ENCODE peak calls at places on chromosomes 13 and 19, in six cellular contexts. F is GM23338, M is stomach, P is breast epithelium, O is Panc1, H is suprapubic skin. U is an unnamed sample. For H3K4me1, the result is how much of the 10 kb centered on the place peaks cover.

GRCh38 chr19:7098096-7098495 is 28.6 kb downstream of the ZNF557 start:
- DNase-seq in F (no peak), M (no peak), P (no peak), O (no peak), H (no peak), U (no peak)

GRCh38 chr13:112954488-112955270 is 14.3 kb upstream of the MCF2L start:
- DNase-seq in F (no peak), M (peak), P (no peak), O (no peak), H (peak), U (peak)

GRCh38 chr13:67048084-67048792 is 181.9 kb downstream of the PCDH9 start:
- DNase-seq in F (no peak), M (no peak), P (no peak), O (no peak), H (no peak), U (no peak)

GRCh38 chr13:20882206-20882605 is 20.3 kb downstream of the XPO4 start:
- DNase-seq in F (peak), M (no peak), P (no peak), O (no peak), H (no peak), U (no peak)

GRCh38 chr13:39259371-39259770 is 221.1 kb downstream of the NHLRC3 start:
- DNase-seq in F (no peak), M (no peak), P (no peak), O (no peak), H (no peak), U (no peak)

GRCh38 chr19:33740811-33741396 is 55.8 kb upstream of the KCTD15 start:
- DNase-seq in F (peak), M (no peak), P (no peak), O (no peak), H (no peak), U (no peak)

GRCh38 chr13:67438465-67438864 is 208.3 kb upstream of the PCDH9 start:
- DNase-seq in F (peak), M (no peak), P (no peak), O (no peak), H (no peak), U (no peak)

GRCh38 chr13:75544681-75545333 is 4.8 kb upstream of the UCHL3 start:
- DNase-seq in F (no peak), M (no peak), P (no peak), O (no peak), H (no peak), U (no peak)

GRCh38 chr13:31514932-31515331 is 224.4 kb upstream of the RXFP2 start:
- DNase-seq in F (no peak), M (no peak), P (no peak), O (no peak), H (no peak), U (no peak)

GRCh38 chr19:1121395-1121794 is 17.6 kb downstream of the GPX4 start:
- DNase-seq in F (no peak), M (no peak), P (no peak), O (no peak), H (no peak), U (peak)

GRCh38 chr13:32911506-32911905 is 104.7 kb upstream of the KL start:
- DNase-seq in F (peak), M (no peak), P (no peak), O (no peak), H (no peak), U (no peak)

GRCh38 chr13:111503905-111504695 is 183.7 kb downstream of the TEX29 start:
- DNase-seq in F (no peak), M (peak), P (peak), O (no peak), H (peak), U (no peak)

GRCh38 chr19:54299126-54299498 is 13.9 kb downstream of the LILRA5 start:
- DNase-seq in F (no peak), M (no peak), P (no peak), O (no peak), H (peak), U (peak)

GRCh38 chr13:67061750-67062149 is 168.4 kb downstream of the PCDH9 start:
- DNase-seq in F (no peak), M (no peak), P (no peak), O (no peak), H (no peak), U (no peak)

DNA sequence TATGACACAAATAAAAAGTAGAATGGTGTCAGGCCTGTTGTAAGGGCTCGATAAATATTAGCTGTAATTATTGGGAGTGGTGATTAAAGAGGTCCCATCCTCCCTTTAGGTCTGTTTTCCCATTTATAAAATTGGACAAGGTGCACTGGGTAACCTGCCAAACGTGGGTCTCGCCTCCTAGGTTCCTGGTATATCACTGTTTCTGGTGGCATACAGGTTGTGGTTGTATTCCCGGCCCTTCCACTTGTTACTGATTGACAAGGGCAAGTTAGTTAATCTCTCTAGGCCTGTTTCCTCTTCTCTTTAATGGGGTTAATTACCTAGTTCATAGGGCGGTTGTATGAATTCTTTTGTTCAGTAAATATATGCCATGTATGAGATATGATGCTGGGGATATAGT is 1.5 kb downstream of the PPP2R1A start:
- DNase-seq in F (no peak), M (no peak), P (no peak), O (no peak), H (no peak), U (no peak)
- H3K4me1 ChIP-seq in F (under half), M (half or more), P (under half), O (under half), H (half or more), U (under half)

DNA sequence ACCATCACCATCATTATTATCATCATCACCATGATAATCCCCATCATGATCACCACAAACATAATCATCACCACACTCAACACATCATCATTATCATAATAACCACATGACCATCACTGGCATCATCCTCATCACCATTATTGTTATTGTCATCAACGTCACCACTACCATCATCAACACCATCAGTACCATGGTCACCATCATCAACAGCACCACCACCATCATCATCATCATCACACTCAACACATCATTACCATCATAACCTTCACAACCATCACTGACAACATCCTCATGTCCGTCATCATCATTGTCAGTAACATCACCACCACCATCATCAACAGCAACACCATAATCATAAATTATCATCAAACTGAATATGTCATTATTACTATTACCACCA is 73.2 kb downstream of the MBD3L1 start:
- DNase-seq in F (no peak), M (no peak), P (no peak), O (no peak), H (no peak), U (no peak)
- TF ChIP-seq POLR2AphosphoS5 in F (no peak), M (no peak), P (no peak), O (no peak), H (no peak), U (no peak)

GRCh38 chr19:17108453-17108784 is 32.8 kb downstream of the MYO9B start:
- DNase-seq in F (no peak), M (no peak), P (no peak), O (no peak), H (no peak), U (no peak)

GRCh38 chr19:17109962-17110598 is 34.5 kb downstream of the MYO9B start:
- DNase-seq in F (no peak), M (peak), P (no peak), O (no peak), H (no peak), U (peak)

GRCh38 chr19:17109300-17109699 is 33.7 kb downstream of the MYO9B start:
- DNase-seq in F (no peak), M (no peak), P (no peak), O (no peak), H (no peak), U (no peak)

GRCh38 chr19:17105548-17105947 is 30.0 kb downstream of the MYO9B start:
- DNase-seq in F (no peak), M (no peak), P (no peak), O (no peak), H (no peak), U (no peak)

DNA sequence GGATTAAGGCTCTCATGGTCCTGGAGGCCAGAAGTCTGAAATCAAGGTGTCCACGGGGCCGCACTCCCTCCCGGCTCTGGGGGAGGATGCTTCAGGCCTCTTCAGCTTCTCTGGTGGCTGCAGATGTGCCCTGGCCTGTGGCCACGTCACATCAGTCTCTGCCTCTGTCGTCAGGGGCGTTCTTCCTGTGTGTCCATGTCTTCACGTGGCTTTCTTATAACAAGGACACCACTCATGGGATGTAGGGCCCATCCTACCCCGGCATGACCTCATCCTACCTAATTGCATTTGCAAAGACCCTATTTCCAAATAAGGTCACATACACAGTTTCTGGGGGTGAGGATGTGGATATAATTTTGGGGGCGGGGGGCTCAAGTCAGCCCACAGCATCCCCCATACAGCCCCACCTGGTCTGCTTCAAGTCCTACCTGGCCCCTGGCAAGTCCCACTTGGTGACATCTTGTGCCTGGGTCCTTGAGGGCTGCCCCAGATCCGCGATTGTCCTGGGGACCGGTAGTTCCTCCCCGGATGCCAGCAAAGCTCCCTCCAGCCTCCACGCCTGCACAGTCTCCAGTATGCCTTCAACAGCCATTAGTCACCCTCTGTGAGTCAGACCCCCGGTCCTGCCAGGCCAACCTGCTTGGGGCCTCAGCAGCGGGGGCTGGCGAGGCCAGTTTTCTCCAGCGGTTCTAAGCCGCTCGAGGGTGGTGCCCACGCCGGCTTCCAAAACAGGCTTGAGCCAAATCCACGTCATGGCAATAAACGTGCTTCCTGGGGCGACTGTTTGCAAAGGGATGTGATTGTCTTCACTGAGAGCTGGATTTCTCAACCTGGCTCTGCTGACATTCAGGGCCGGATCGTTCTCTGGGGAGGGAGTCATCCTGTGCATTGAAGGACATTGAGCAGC is 32.2 kb downstream of the MYO9B start:
- DNase-seq in F (no peak), M (peak), P (peak), O (peak), H (peak), U (peak)
- H3K27ac ChIP-seq in F (peak), M (peak), P (peak), O (peak), H (peak), U (peak)

GRCh38 chr19:55679343-55680257 is 4.6 kb downstream of the EPN1 start:
- DNase-seq in F (no peak), M (no peak), P (no peak), O (no peak), H (no peak), U (no peak)
- H3K4me1 ChIP-seq in F (under half), M (half or more), P (under half), O (under half), H (half or more), U (half or more)

GRCh38 chr19:58229255-58229639 is 533 bp downstream of the ZNF544 start:
- DNase-seq in F (peak), M (no peak), P (no peak), O (no peak), H (no peak), U (no peak)

GRCh38 chr19:58227964-58228583 is 640 bp upstream of the ZNF544 start:
- DNase-seq in F (peak), M (no peak), P (no peak), O (no peak), H (no peak), U (no peak)

DNA sequence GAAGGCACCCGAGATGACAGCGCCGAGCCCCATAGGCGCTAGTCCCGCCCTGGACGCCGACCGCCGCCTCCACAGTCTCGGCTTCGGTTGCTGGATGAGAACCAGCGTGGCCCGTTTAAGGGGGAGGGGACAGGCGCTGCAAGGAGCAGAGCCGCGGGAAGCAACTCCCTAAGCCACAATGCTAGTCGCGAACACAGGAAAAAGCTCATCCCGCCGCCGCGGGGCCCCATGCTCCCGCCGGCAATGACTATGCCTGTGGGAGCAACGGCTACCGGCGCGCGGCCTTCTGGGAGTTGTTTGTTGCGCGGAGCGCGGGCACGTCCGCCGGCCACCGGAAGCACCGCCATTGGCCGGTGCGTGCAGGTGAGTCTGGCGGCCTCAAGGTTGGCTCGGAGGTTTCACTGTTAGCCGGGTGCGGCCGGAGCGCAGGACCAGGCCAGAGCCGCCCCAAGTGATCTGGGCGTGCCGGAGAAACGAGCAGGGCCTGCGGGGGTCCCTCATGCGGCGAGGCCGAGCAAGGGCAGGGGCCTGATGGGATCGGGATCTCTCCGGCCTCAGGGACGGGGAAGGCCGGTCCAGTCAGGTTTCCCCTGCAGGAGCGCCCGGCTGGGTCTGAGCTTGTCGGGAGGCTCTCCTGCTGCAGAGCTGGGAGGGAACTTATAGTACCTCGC is at the start of gene ZNF544:
- DNase-seq in F (peak), M (peak), P (peak), O (no peak), H (no peak), U (peak)
- TF ChIP-seq POLR2AphosphoS5 in F (peak), M (peak), P (no peak), O (peak), H (no peak), U (peak)

GRCh38 chr13:50386527-50387123 is 371.4 kb downstream of the KCNRG start:
- DNase-seq in F (peak), M (no peak), P (no peak), O (no peak), H (no peak), U (no peak)

GRCh38 chr13:50388481-50388880 is 373.2 kb downstream of the KCNRG start:
- DNase-seq in F (no peak), M (no peak), P (no peak), O (no peak), H (no peak), U (no peak)

GRCh38 chr13:50384724-50385123 is 369.5 kb downstream of the KCNRG start:
- DNase-seq in F (no peak), M (no peak), P (no peak), O (no peak), H (no peak), U (no peak)

GRCh38 chr13:50389726-50390125 is 374.5 kb downstream of the KCNRG start:
- DNase-seq in F (no peak), M (no peak), P (no peak), O (no peak), H (no peak), U (no peak)

DNA sequence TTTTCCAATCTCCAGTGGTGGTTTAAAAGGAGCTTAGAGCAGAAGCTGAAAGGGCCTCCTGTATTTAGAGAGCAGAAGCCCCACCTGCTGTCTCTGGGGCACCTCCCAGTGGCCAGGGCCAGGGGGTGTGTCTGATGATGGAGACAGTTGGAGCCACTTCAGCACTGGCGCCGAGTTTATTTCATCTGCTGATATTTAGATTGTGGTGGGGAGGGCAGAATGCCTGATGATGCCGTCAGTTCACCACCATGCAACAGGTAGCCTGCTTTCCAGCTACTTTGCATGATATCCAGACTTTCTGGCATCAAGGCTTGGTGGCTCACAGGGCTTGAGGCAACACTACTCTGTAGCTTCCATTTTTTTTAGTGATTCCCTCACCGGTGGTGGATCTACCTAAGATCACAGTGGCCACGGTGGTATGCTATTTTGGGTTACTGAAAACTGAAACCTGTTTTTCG is 371.9 kb downstream of the KCNRG start:
- DNase-seq in F (peak), M (peak), P (no peak), O (no peak), H (no peak), U (peak)
- H3K27ac ChIP-seq in F (peak), M (no peak), P (no peak), O (peak), H (no peak), U (no peak)

GRCh38 chr19:8451885-8452284 is 7.1 kb downstream of the HNRNPM start:
- DNase-seq in F (no peak), M (no peak), P (no peak), O (no peak), H (no peak), U (no peak)
- H3K4me1 ChIP-seq in F (half or more), M (half or more), P (under half), O (half or more), H (half or more), U (half or more)

GRCh38 chr19:8209111-8209964 is at the start of gene CERS4:
- DNase-seq in F (peak), M (peak), P (peak), O (no peak), H (peak), U (peak)

GRCh38 chr19:8210660-8211101 is 1.5 kb downstream of the CERS4 start:
- DNase-seq in F (no peak), M (no peak), P (no peak), O (no peak), H (no peak), U (no peak)

GRCh38 chr19:8208119-8208709 is 956 bp upstream of the CERS4 start:
- DNase-seq in F (peak), M (peak), P (no peak), O (no peak), H (no peak), U (no peak)

GRCh38 chr19:8209965-8210659 is 942 bp downstream of the CERS4 start:
- DNase-seq in F (peak), M (no peak), P (no peak), O (no peak), H (no peak), U (no peak)

GRCh38 chr19:8208710-8209110 is 460 bp upstream of the CERS4 start:
- DNase-seq in F (no peak), M (no peak), P (peak), O (no peak), H (peak), U (no peak)
- TF ChIP-seq POLR2AphosphoS5 in F (peak), M (no peak), P (no peak), O (no peak), H (no peak), U (peak)

DNA sequence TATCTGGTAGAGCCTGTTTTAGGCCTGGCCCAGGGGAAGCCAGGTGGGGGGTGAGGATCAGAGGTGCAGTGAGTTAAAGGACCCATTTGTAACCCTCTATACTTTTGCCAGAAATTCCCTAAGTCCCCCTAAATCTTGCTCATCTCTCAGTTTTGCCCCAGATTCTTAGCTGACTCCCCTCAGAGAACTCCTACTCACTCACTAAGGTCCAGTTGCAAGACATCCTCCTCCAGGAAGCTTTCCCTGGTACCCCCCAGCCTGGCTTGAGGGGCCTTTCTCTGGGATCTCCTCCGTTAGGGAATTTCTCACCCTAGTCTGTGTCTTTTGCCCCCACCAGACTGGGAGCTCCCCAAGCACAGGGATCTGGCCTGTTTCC is 1.9 kb downstream of the TSKS start:
- DNase-seq in F (no peak), M (no peak), P (no peak), O (no peak), H (no peak), U (no peak)
- H3K27ac ChIP-seq in F (peak), M (peak), P (peak), O (no peak), H (peak), U (peak)